ENCODE peak calls at places on chromosomes 1 and 21, in ten cellular contexts. F is ureter; D is fibroblast of the conjunctiva; P is LoVo; U is GDM1; B is stimulated activated CD4-positive, alpha-beta T cell treated with anti-CD3 and anti-CD28 coated beads, Interleukin-2, amount 100 ng/mL, for 24 hours; M is GF-D8; E is uterus; W is substantia nigra; H is H1. J is an unnamed sample.

GRCh38 chr1:20375563-20375962 is 84.9 kb downstream of the VWA5B1 start:
- DNase-seq in F (no peak), E (no peak), M (no peak), W (no peak), D (no peak), P (no peak), U (no peak), H (no peak), B (no peak), J (no peak)

GRCh38 chr1:244021427-244021826 is 29.7 kb upstream of the ZBTB18 start:
- DNase-seq in B (no peak), H (no peak), W (no peak), P (no peak), F (no peak), U (no peak), D (no peak), M (no peak), E (no peak), J (no peak)

GRCh38 chr1:33379631-33380354 is 51.1 kb downstream of the PHC2 start:
- DNase-seq in E (no peak), U (no peak), F (no peak), M (no peak), H (no peak), W (no peak), D (no peak), P (no peak), B (no peak), J (no peak)

GRCh38 chr1:1157914-1158710 is 15.6 kb upstream of the TTLL10 start:
- DNase-seq in B (no peak), P (peak; percentile 81), U (no peak), M (no peak), F (peak; percentile 66), E (peak; percentile 39), W (peak; percentile 81), H (no peak), D (no peak), J (no peak)

GRCh38 chr1:236904874-236905741 is 99.1 kb downstream of the MT1HL1 start:
- DNase-seq in P (peak; percentile 70), D (peak; percentile 65), U (no peak), M (no peak), E (no peak), H (no peak), W (no peak), F (no peak), B (no peak), J (no peak)

GRCh38 chr1:212256404-212256803 is 28.8 kb upstream of the PPP2R5A start:
- DNase-seq in F (no peak), M (peak; percentile 89), D (no peak), U (peak; percentile 87), P (no peak), W (no peak), E (no peak), H (no peak), B (peak; percentile 20), J (peak; percentile 90)

GRCh38 chr1:238136265-238136664 is 245.5 kb upstream of the ZP4 start:
- DNase-seq in F (no peak), P (no peak), M (no peak), W (no peak), H (no peak), B (no peak), E (no peak), D (no peak), U (no peak), J (no peak)

GRCh38 chr1:43586136-43586726 is 55.5 kb downstream of the PTPRF start:
- DNase-seq in U (no peak), W (no peak), M (no peak), B (no peak), F (peak; percentile 61), D (no peak), E (no peak), H (no peak), P (no peak), J (no peak)

GRCh38 chr1:7474786-7475502 is 296.2 kb upstream of the VAMP3 start:
- DNase-seq in P (no peak), M (no peak), F (no peak), W (no peak), D (no peak), E (no peak), H (no peak), U (no peak), B (no peak), J (no peak)

GRCh38 chr21:28615276-28615675 is 377.4 kb downstream of the LTN1 start:
- DNase-seq in B (no peak), E (no peak), P (no peak), W (no peak), D (no peak), F (no peak), M (no peak), U (no peak), H (no peak), J (no peak)

GRCh38 chr1:206415913-206416312 is 54.4 kb upstream of the IKBKE start:
- DNase-seq in D (no peak), B (no peak), U (no peak), M (no peak), P (no peak), W (no peak), E (no peak), F (no peak), H (no peak), J (no peak)

GRCh38 chr1:180926164-180926981 is 13.7 kb downstream of the KIAA1614 start:
- DNase-seq in D (no peak), B (no peak), W (peak; percentile 91), F (peak; percentile 61), M (peak; percentile 52), P (no peak), E (peak; percentile 66), U (peak; percentile 77), H (no peak), J (peak; percentile 40)

GRCh38 chr1:14704846-14705245 is 106.4 kb downstream of the KAZN start:
- DNase-seq in B (no peak), F (no peak), P (peak; percentile 5), M (no peak), H (no peak), W (no peak), U (no peak), E (no peak), D (no peak), J (no peak)

GRCh38 chr1:99643021-99643779 is 2.7 kb upstream of the PALMD start:
- DNase-seq in U (no peak), F (no peak), D (no peak), P (no peak), H (no peak), B (no peak), M (no peak), E (no peak), W (no peak), J (no peak)

GRCh38 chr1:31007462-31007991 is 58.0 kb downstream of the PUM1 start:
- DNase-seq in B (no peak), W (no peak), H (no peak), P (no peak), E (no peak), M (no peak), F (no peak), U (no peak), D (peak; percentile 17), J (no peak)

GRCh38 chr1:168141986-168142385 is 5.3 kb upstream of the GPR161 start:
- DNase-seq in U (no peak), D (no peak), W (no peak), P (no peak), F (no peak), H (no peak), M (no peak), B (no peak), E (no peak), J (no peak)

GRCh38 chr1:117633423-117633822 is 27.6 kb downstream of the TENT5C start:
- DNase-seq in U (no peak), W (no peak), F (no peak), M (no peak), D (no peak), H (no peak), P (no peak), B (no peak), E (no peak), J (no peak)

GRCh38 chr1:15956150-15956549 is 19.8 kb downstream of the ZBTB17 start:
- DNase-seq in W (no peak), H (no peak), M (no peak), B (no peak), P (no peak), U (no peak), E (no peak), D (no peak), F (no peak), J (no peak)

GRCh38 chr1:85459274-85459673 is 5.7 kb downstream of the DDAH1 start:
- DNase-seq in P (no peak), D (no peak), B (no peak), H (no peak), F (no peak), M (no peak), U (no peak), W (no peak), E (no peak), J (no peak)

GRCh38 chr1:223212441-223212840 is 69.4 kb upstream of the TLR5 start:
- DNase-seq in D (no peak), F (no peak), H (no peak), B (no peak), U (no peak), W (no peak), M (no peak), P (no peak), E (no peak), J (no peak)

GRCh38 chr1:16125483-16125882 is 30.4 kb downstream of the EPHA2 start:
- DNase-seq in U (no peak), P (no peak), H (no peak), W (no peak), E (no peak), M (no peak), F (no peak), D (no peak), B (no peak), J (no peak)

GRCh38 chr1:46188295-46189030 is 9.8 kb downstream of the POMGNT1 start:
- DNase-seq in E (no peak), D (no peak), M (no peak), B (no peak), H (no peak), F (no peak), U (no peak), W (no peak), P (peak; percentile 37), J (no peak)

GRCh38 chr1:62912028-62912638 is 128.2 kb downstream of the ATG4C start:
- DNase-seq in F (no peak), M (no peak), U (no peak), E (no peak), H (no peak), P (no peak), D (no peak), W (no peak), B (no peak), J (peak; percentile 27)

GRCh38 chr1:161908264-161908663 is 115.4 kb downstream of the OLFML2B start:
- DNase-seq in E (no peak), B (no peak), M (no peak), W (no peak), U (no peak), D (no peak), F (no peak), H (no peak), P (no peak), J (no peak)

GRCh38 chr1:151739590-151740355 is 18.5 kb downstream of the RIIAD1 start:
- DNase-seq in H (no peak), B (no peak), E (no peak), M (peak; percentile 31), W (no peak), U (no peak), F (peak; percentile 66), P (peak; percentile 29), D (no peak), J (no peak)

GRCh38 chr1:99268021-99268420 is 3.7 kb downstream of the PLPPR4 start:
- DNase-seq in B (no peak), F (no peak), E (no peak), P (no peak), D (no peak), H (no peak), W (no peak), U (no peak), M (no peak), J (peak; percentile 1)

GRCh38 chr21:38993561-38993960 is 187.8 kb downstream of the ETS2 start:
- DNase-seq in F (peak; percentile 87), U (no peak), W (no peak), E (peak; percentile 58), H (no peak), B (no peak), D (peak; percentile 91), P (peak; percentile 72), M (no peak), J (no peak)

GRCh38 chr1:36989260-36989659 is 45.1 kb downstream of the GRIK3 start:
- DNase-seq in M (no peak), H (no peak), W (no peak), U (no peak), D (no peak), E (peak; percentile 17), F (no peak), P (no peak), B (no peak), J (no peak)